ENCODE peak calls at places on chromosomes 3 and 15, in five cellular contexts. A is pancreas, L is BE2C, Q is hepatocyte, W is left ventricle myocardium inferior. V is an unnamed sample.

GRCh38 chr3:136326316-136326715 is 76.2 kb downstream of the PCCB start:
- DNase-seq in W (no peak), L (no peak), A (no peak), Q (no peak), V (no peak)

GRCh38 chr3:30770387-30770786 is 124.1 kb downstream of the GADL1 start:
- DNase-seq in L (no peak), W (no peak), A (peak; percentile 11), Q (peak; percentile 69), V (no peak)

GRCh38 chr15:88467935-88468528 is 524 bp downstream of the MRPS11 start:
- DNase-seq in A (no peak), Q (no peak), L (peak; percentile 51), W (no peak), V (no peak)

GRCh38 chr3:155173771-155174170 is 93.7 kb downstream of the MME start:
- DNase-seq in L (no peak), Q (no peak), W (no peak), A (no peak), V (no peak)

GRCh38 chr3:56408761-56409196 is 59.5 kb downstream of the ERC2 start:
- DNase-seq in Q (no peak), L (no peak), W (no peak), A (no peak), V (no peak)

GRCh38 chr15:77568960-77569646 is 63.6 kb downstream of the LINGO1 start:
- DNase-seq in L (no peak), W (no peak), A (peak; percentile 18), Q (peak; percentile 42), V (peak; percentile 41)

GRCh38 chr15:31278056-31278445 is 48.6 kb upstream of the KLF13 start:
- DNase-seq in A (no peak), W (no peak), L (no peak), Q (no peak), V (no peak)

GRCh38 chr3:194224536-194224935 is 88.6 kb downstream of the HES1 start:
- DNase-seq in A (no peak), W (no peak), Q (no peak), L (no peak), V (no peak)

GRCh38 chr15:67595572-67595971 is 53.1 kb downstream of the MAP2K5 start:
- DNase-seq in W (no peak), A (no peak), L (no peak), Q (no peak), V (no peak)

GRCh38 chr3:191889781-191890180 is 428.8 kb downstream of the PYDC2 start:
- DNase-seq in Q (no peak), A (no peak), W (no peak), L (no peak), V (no peak)

GRCh38 chr3:51966941-51967383 is 292 bp downstream of the PCBP4 start:
- DNase-seq in Q (no peak), L (no peak), W (no peak), A (no peak), V (peak; percentile 36)

GRCh38 chr3:163476179-163476578 is 1602.1 kb downstream of the SI start:
- DNase-seq in L (no peak), W (no peak), A (no peak), Q (no peak), V (no peak)

GRCh38 chr3:161559177-161559998 is 62.8 kb downstream of the OTOL1 start:
- DNase-seq in A (no peak), L (no peak), Q (peak; percentile 70), W (no peak), V (peak; percentile 12)

GRCh38 chr15:69853572-69853971 is 244.1 kb downstream of the TLE3 start:
- DNase-seq in A (no peak), Q (peak; percentile 81), L (no peak), W (no peak), V (no peak)

GRCh38 chr3:135970500-135971116 is 5.1 kb downstream of the PPP2R3A start:
- DNase-seq in A (no peak), L (no peak), Q (no peak), W (no peak), V (no peak)

GRCh38 chr15:71599404-71600225 is 210.7 kb upstream of the NR2E3 start:
- DNase-seq in Q (peak; percentile 27), A (no peak), L (no peak), W (peak; percentile 56), V (no peak)

GRCh38 chr3:134083626-134084229 is 54.0 kb upstream of the SLCO2A1 start:
- DNase-seq in Q (no peak), L (no peak), W (no peak), A (no peak), V (no peak)

GRCh38 chr3:127915115-127915936 is at the start of gene KBTBD12:
- DNase-seq in Q (no peak), A (peak; percentile 67), W (peak; percentile 62), L (no peak), V (no peak)

GRCh38 chr15:91040851-91041250 is 18.5 kb upstream of the VPS33B start:
- DNase-seq in W (no peak), Q (no peak), A (no peak), L (no peak), V (no peak)

GRCh38 chr3:72441284-72441994 is 406.8 kb downstream of the SHQ1 start:
- DNase-seq in L (no peak), A (no peak), W (no peak), Q (no peak), V (no peak)

GRCh38 chr3:32198011-32198410 is 40.5 kb upstream of the CMTM8 start:
- DNase-seq in Q (no peak), A (no peak), W (no peak), L (no peak), V (no peak)

GRCh38 chr3:81910244-81910852 is 148.9 kb upstream of the GBE1 start:
- DNase-seq in Q (peak; percentile 58), A (peak; percentile 5), W (no peak), L (peak; percentile 28), V (peak; percentile 22)

GRCh38 chr3:32238816-32239637 is 547 bp downstream of the CMTM8 start:
- DNase-seq in L (peak; percentile 47), A (peak; percentile 70), Q (peak; percentile 31), W (peak; percentile 43), V (peak; percentile 38)

GRCh38 chr3:183274609-183275008 is 21.6 kb downstream of the B3GNT5 start:
- DNase-seq in L (no peak), A (no peak), Q (no peak), W (no peak), V (no peak)

GRCh38 chr3:99246010-99246654 is 344.6 kb upstream of the DCBLD2 start:
- DNase-seq in L (no peak), A (no peak), Q (no peak), W (no peak), V (no peak)

DNA sequence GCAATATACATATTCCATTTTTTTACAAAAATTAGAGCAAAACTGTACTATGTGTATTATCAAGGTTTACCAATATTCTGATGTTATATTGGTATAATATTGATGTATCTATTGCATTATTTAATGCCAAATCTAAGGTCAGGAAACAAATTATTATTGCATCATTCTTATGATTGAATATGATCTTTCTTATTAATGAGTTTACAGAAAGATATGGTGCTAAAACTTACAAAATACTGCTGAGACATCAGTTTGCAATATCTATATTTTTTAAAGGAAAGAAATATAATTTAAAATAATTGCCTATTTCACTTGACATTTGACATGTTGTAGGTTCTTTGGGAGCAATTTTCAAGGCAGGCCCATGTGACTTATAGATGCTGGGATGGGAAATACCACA is 357.6 kb downstream of the NLGN1 start:
- DNase-seq in A (no peak), L (no peak), Q (no peak), W (no peak), V (no peak)
- TF ChIP-seq CTCF in A (no peak), L (no peak), Q (no peak), W (no peak), V (no peak)

DNA sequence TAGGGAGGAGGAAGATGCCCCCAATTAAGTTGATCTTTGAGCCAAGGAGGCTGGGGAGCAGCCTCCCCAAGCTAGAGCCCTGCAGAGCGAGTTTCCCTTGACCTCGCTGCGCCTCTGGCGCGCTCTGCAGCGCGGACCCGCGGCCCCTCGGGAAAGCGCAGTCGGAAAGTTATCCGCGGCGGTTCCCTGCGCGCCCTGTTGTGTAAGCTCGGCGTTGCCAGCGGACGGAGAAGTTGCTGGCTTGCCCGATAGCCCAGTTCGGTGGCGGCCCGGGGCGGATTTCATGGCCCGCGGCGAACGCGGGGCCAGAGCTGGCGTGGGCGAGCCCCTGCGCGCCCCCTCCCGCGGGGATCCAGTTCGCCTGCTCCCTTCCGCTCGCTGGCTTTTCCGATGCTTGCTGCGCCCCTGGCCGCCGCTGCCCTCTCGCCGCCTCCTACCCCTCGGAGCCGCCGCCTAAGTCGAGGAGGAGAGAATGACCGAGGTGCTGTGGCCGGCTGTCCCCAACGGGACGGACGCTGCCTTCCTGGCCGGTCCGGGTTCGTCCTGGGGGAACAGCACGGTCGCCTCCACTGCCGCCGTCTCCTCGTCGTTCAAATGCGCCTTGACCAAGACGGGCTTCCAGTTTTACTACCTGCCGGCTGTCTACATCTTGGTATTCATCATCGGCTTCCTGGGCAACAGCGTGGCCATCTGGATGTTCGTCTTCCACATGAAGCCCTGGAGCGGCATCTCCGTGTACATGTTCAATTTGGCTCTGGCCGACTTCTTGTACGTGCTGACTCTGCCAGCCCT is 576 bp downstream of the P2RY1 start:
- DNase-seq in L (peak; percentile 53), A (peak; percentile 23), W (peak; percentile 71), Q (peak; percentile 79), V (peak; percentile 68)
- TF ChIP-seq CTCF in L (peak; percentile 37), A (no peak), W (peak; percentile 35), Q (peak; percentile 47), V (no peak)

DNA sequence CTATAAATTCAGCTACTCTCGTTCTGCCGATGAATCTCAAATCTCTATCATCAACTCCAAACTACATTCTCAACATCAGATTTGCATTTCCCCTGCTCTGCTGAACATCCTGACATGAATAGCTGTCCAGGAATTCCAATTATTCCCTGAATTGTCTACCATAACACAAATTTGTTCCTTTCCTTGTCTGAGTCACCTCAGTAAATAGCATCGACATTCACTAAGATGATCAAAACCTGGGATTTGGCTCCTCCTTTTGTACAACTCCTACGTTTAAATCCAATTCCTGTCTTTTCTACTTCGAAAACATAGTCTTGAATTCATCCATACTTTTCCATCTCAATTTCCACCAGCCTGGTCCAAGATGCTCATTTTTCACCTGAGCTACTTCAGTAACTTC is 107.0 kb downstream of the GREM1 start:
- DNase-seq in L (no peak), Q (no peak), W (no peak), A (no peak), V (no peak)
- TF ChIP-seq CTCF in L (no peak), Q (no peak), W (no peak), A (no peak), V (no peak)

DNA sequence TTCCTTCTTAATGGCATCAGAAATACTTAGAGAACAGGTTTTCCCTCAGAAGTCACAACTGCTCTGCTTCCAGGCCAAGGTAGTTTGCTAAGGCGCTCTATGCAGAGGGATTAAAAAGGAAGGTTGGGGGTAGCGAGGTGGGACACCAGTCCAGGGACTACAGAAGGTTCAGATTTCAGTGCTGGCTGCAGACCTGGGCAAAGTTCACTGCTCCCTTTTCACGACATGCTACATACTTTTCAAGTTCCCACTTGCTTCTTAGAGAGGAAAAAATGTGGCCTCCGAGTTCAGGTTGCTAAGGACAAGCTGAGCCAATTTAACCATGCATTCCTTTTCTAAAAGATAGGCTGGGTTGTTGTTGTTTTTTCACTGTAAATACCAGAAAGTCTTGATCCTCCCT is 158.7 kb upstream of the NR2F2 start:
- DNase-seq in Q (peak; percentile 55), W (no peak), A (no peak), L (no peak), V (no peak)
- TF ChIP-seq CTCF in Q (no peak), W (no peak), A (no peak), L (no peak), V (no peak)

GRCh38 chr15:25965326-25965725 is 102.2 kb upstream of the ATP10A start:
- DNase-seq in Q (no peak), A (no peak), L (no peak), W (no peak), V (no peak)
- TF ChIP-seq CTCF in Q (no peak), A (no peak), L (no peak), W (no peak), V (no peak)

GRCh38 chr3:111714305-111714704 is 119.2 kb upstream of the ZBED2 start:
- DNase-seq in Q (no peak), W (no peak), L (no peak), A (no peak), V (no peak)
- TF ChIP-seq CTCF in Q (no peak), W (no peak), L (no peak), A (no peak), V (no peak)